ENCODE peak calls at places on chromosomes 13 and 19, in five cellular contexts. X is GM12878, Z is K562, A is HepG2, K is SK-N-SH. P is an unnamed sample.

GRCh38 chr13:77184455-77184854 is 142.4 kb downstream of the MYCBP2 start:
- DNase-seq in K (no peak), Z (no peak), A (no peak), X (peak), P (no peak)

GRCh38 chr13:95793018-95793555 is 116.1 kb downstream of the DNAJC3 start:
- DNase-seq in A (no peak), Z (no peak), K (no peak), X (no peak), P (no peak)

GRCh38 chr19:40433391-40434216 is 7.8 kb upstream of the SERTAD1 start:
- DNase-seq in K (peak), A (peak), Z (peak), X (no peak), P (peak)

GRCh38 chr13:30715837-30716236 is 19.5 kb upstream of the ALOX5AP start:
- DNase-seq in K (no peak), X (no peak), Z (no peak), A (no peak), P (no peak)

GRCh38 chr19:49889687-49890348 is 6.9 kb downstream of the IL4I1 start:
- DNase-seq in K (peak), Z (peak), A (no peak), X (no peak), P (peak)

GRCh38 chr13:18212873-18213272 is 968.8 kb downstream of the TUBA3C start:
- DNase-seq in X (no peak), K (no peak), Z (no peak), A (peak), P (peak)

GRCh38 chr13:38763446-38764381 is 76.8 kb downstream of the FREM2 start:
- DNase-seq in A (peak), K (peak), X (no peak), Z (no peak), P (peak)

GRCh38 chr19:41540041-41540695 is 35.8 kb upstream of the CEACAM21 start:
- DNase-seq in Z (no peak), X (no peak), A (no peak), K (no peak), P (no peak)

GRCh38 chr19:39299404-39299803 is 3.2 kb downstream of the IFNL1 start:
- DNase-seq in A (no peak), X (no peak), Z (no peak), K (no peak), P (no peak)

GRCh38 chr19:19554074-19555023 is 16.3 kb downstream of the CILP2 start:
- DNase-seq in A (no peak), Z (peak), K (peak), X (no peak), P (peak)

GRCh38 chr13:99404005-99404755 is 97.0 kb upstream of the GPR183 start:
- DNase-seq in Z (no peak), X (no peak), A (peak), K (no peak), P (no peak)

GRCh38 chr13:44323754-44324153 is 49.9 kb upstream of the SERP2 start:
- DNase-seq in X (no peak), A (no peak), Z (no peak), K (no peak), P (no peak)

GRCh38 chr13:77285098-77285497 is 41.8 kb downstream of the MYCBP2 start:
- DNase-seq in Z (no peak), X (no peak), A (no peak), K (no peak), P (no peak)

GRCh38 chr19:16203256-16204004 is 5.7 kb downstream of the AP1M1 start:
- DNase-seq in K (no peak), X (no peak), Z (no peak), A (no peak), P (no peak)

GRCh38 chr19:47146920-47147319 is 16.3 kb downstream of the SAE1 start:
- DNase-seq in K (no peak), Z (no peak), X (no peak), A (no peak), P (no peak)

GRCh38 chr19:51772977-51773376 is 12.0 kb downstream of the FPR2 start:
- DNase-seq in K (no peak), Z (no peak), A (no peak), X (no peak), P (no peak)

GRCh38 chr19:590396-590745 is 690 bp downstream of the HCN2 start:
- DNase-seq in K (peak), X (no peak), Z (peak), A (no peak), P (peak)

GRCh38 chr19:14366529-14366928 is 14.7 kb upstream of the ADGRE5 start:
- DNase-seq in X (peak), A (peak), Z (peak), K (peak), P (peak)

GRCh38 chr13:26480246-26480855 is 77.1 kb upstream of the WASF3 start:
- DNase-seq in X (no peak), Z (no peak), A (no peak), K (no peak), P (peak)

GRCh38 chr19:7736148-7736547 is 4.2 kb upstream of the CLEC4G start:
- DNase-seq in A (no peak), K (no peak), Z (no peak), X (no peak), P (no peak)

GRCh38 chr19:7739211-7739752 is 7.4 kb upstream of the CLEC4G start:
- DNase-seq in K (no peak), Z (no peak), X (no peak), A (no peak), P (no peak)

GRCh38 chr19:7739801-7740659 is 7.3 kb downstream of the CD209 start:
- DNase-seq in X (no peak), A (no peak), Z (no peak), K (no peak), P (no peak)

GRCh38 chr19:7737215-7737614 is 5.3 kb upstream of the CLEC4G start:
- DNase-seq in Z (no peak), X (no peak), K (no peak), A (no peak), P (no peak)

DNA sequence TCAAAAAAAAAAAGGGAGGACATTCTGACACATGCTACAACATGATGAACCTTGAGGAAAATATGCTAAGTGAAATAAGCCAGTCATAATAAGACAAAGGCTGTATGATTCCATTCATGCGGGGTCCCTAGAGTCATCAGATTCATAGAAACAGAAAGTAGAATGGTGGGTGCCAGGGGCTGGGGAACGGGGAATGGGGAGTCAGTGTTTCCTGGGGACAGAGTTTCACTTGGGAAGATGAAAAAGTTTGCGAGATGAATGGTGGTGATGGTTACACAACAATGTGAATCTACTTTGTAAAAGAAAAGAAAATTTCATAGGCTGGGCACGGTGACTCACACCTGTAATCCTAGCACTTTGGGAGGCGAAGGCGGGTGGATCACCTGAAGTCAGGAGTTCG is 6.1 kb upstream of the CLEC4G start:
- DNase-seq in Z (no peak), K (no peak), A (no peak), X (no peak), P (no peak)
- TF ChIP-seq USF2 in Z (no peak), K (no peak), A (no peak), X (no peak), P (no peak)

GRCh38 chr13:49356224-49356623 is 87.6 kb downstream of the CAB39L start:
- DNase-seq in K (no peak), A (no peak), X (no peak), Z (no peak), P (peak)

GRCh38 chr13:49353908-49354307 is 90.0 kb downstream of the CAB39L start:
- DNase-seq in Z (no peak), K (no peak), A (no peak), X (no peak), P (no peak)

GRCh38 chr13:49351871-49352270 is 92.0 kb downstream of the CAB39L start:
- DNase-seq in Z (no peak), K (no peak), X (no peak), A (no peak), P (peak)

GRCh38 chr13:49357694-49358093 is 86.2 kb downstream of the CAB39L start:
- DNase-seq in K (no peak), Z (no peak), A (no peak), X (no peak), P (peak)

GRCh38 chr13:49354719-49355118 is 89.1 kb downstream of the CAB39L start:
- DNase-seq in A (peak), Z (no peak), K (no peak), X (no peak), P (no peak)
- TF ChIP-seq MXI1 in A (no peak), Z (no peak), K (no peak), X (no peak), P (no peak)

DNA sequence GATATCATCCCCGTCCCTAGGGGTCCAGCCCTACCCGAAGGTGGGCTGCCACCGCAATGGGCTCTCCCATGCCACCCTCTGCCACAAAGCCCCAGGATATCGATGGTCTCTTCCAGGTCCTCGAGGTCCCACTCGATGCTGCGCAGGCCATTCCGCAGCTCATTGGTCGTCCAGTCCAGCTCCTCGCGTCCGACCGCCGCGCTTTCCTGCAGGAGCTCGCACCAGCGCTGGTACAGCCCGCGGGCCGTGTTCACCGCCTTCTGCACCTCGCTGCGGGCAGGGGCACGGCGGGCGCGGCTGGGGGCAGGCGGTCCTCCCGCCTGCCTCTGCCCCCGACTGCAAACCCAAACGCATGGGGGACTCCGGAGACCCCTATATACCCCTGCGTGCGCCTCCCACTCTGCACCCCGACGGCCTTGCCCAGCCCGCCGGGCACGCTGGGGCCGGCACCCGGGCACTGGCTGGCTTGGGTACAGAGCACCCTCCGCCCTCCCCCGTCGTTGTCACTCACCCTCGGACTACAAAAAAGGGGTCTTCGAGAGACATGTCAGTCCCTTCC is 468 bp downstream of the STX10 start:
- DNase-seq in K (peak), Z (no peak), A (peak), X (no peak), P (no peak)
- TF ChIP-seq USF2 in K (no peak), Z (no peak), A (no peak), X (no peak), P (no peak)

DNA sequence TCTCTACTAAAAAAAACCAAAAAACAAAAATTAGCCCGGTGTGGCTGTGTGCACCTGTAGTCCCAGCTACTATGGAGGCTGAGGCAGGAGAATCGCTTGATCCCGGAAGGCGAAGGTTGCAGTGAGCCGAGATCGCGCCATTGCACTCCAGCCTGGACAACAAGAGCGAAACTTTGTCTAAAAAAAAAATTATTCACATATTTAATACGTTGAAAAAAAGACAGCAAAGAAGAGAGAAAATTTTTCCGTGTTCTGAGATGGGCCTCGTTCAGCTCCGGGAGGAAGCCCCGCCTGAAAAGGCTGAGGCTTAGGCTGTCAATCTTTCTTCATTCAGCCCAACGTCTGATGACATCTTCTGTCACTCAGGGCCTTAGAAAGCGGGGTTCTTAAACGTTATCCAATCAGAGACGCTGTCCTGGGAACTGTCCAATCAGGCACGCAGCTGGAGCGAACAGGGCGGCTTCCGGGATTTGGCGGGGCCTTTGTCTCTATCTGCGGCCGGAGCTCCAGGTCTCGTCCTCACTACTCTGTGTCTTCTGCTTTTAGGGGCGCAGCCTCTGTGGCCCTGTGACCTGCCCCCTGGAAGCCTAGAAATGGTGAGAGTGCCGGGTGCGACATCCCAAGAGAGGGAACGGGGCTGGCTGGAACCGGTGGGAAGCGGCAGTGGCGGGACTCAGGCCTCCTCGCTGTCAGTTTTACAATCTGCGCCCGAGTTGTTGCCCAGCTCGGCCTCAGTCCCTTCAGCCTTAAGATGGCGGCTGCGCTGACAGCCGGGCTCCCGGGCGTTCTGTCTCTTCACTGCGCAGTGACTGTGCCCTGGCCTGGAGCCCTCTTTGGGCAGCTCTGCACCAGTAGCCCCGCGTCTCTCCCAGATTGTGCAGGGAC is at the start of gene ZNF726:
- DNase-seq in A (no peak), K (peak), X (peak), Z (peak), P (peak)
- TF ChIP-seq MXI1 in A (no peak), K (peak), X (no peak), Z (no peak), P (peak)

GRCh38 chr19:8506402-8506957 is 4.0 kb upstream of the PRAM1 start:
- DNase-seq in Z (peak), X (no peak), A (no peak), K (no peak), P (no peak)
- TF ChIP-seq USF2 in Z (no peak), X (no peak), A (no peak), K (no peak), P (no peak)

GRCh38 chr19:5355693-5356092 is 15.1 kb upstream of the PTPRS start:
- DNase-seq in K (no peak), A (no peak), Z (no peak), X (no peak), P (no peak)

GRCh38 chr19:5355076-5355475 is 14.5 kb upstream of the PTPRS start:
- DNase-seq in A (no peak), Z (no peak), K (no peak), X (no peak), P (no peak)

GRCh38 chr19:5352229-5352763 is 11.7 kb upstream of the PTPRS start:
- DNase-seq in A (no peak), Z (no peak), K (no peak), X (no peak), P (peak)

GRCh38 chr19:5356428-5356827 is 15.8 kb upstream of the PTPRS start:
- DNase-seq in X (no peak), K (no peak), Z (no peak), A (no peak), P (no peak)

GRCh38 chr19:5354403-5354802 is 13.8 kb upstream of the PTPRS start:
- DNase-seq in A (peak), K (peak), X (no peak), Z (peak), P (no peak)
- TF ChIP-seq MXI1 in A (no peak), K (no peak), X (no peak), Z (no peak), P (no peak)

GRCh38 chr19:3441986-3442329 is 38.4 kb downstream of the SMIM24 start:
- DNase-seq in K (peak), X (no peak), Z (no peak), A (no peak), P (no peak)

GRCh38 chr19:3441089-3441985 is 39.0 kb downstream of the SMIM24 start:
- DNase-seq in X (no peak), K (no peak), Z (no peak), A (no peak), P (no peak)

GRCh38 chr19:3442487-3443071 is 37.7 kb downstream of the SMIM24 start:
- DNase-seq in K (no peak), Z (no peak), A (no peak), X (no peak), P (no peak)

GRCh38 chr19:3444695-3445234 is 35.6 kb downstream of the SMIM24 start:
- DNase-seq in A (no peak), X (no peak), K (no peak), Z (no peak), P (no peak)

GRCh38 chr19:3443840-3444694 is 36.3 kb downstream of the SMIM24 start:
- DNase-seq in A (peak), X (no peak), Z (no peak), K (peak), P (peak)
- TF ChIP-seq USF2 in A (no peak), X (no peak), Z (no peak), K (no peak), P (no peak)

GRCh38 chr19:18322318-18322758 is 538 bp downstream of the LSM4 start:
- DNase-seq in A (peak), K (peak), Z (peak), X (no peak), P (peak)
- TF ChIP-seq MXI1 in A (no peak), K (no peak), Z (no peak), X (no peak), P (no peak)

GRCh38 chr13:112438515-112438914 is 62.4 kb downstream of the SPACA7 start:
- DNase-seq in X (no peak), A (no peak), Z (no peak), K (no peak), P (no peak)

GRCh38 chr13:112441779-112442310 is 65.7 kb downstream of the SPACA7 start:
- DNase-seq in K (no peak), A (no peak), X (no peak), Z (no peak), P (no peak)

GRCh38 chr13:112442483-112443090 is 66.4 kb downstream of the SPACA7 start:
- DNase-seq in A (no peak), Z (no peak), K (peak), X (no peak), P (peak)

GRCh38 chr13:112443191-112444000 is 67.2 kb downstream of the SPACA7 start:
- DNase-seq in X (no peak), K (peak), A (no peak), Z (peak), P (no peak)

DNA sequence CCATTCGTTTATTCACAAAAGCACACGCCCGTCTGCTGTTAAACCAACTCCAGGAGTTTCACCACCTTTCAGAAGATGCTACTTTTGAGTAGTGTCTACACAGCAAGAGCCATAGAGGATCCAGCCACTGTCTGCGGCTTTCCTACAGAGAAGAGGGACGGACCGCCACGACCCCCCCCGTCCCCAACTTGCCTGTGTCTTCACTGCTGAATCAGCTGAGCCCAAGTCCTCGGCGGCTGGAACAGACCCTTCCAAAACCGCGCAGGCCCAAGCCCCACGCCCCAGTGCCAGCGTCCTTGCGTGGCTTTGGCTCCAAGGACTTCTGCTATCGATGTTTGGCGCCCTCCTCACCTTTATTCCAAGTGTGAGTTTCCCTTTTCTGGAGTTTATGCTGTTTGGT is 65.1 kb downstream of the SPACA7 start:
- DNase-seq in X (no peak), A (no peak), K (no peak), Z (no peak), P (no peak)
- TF ChIP-seq USF2 in X (no peak), A (no peak), K (no peak), Z (no peak), P (no peak)

DNA sequence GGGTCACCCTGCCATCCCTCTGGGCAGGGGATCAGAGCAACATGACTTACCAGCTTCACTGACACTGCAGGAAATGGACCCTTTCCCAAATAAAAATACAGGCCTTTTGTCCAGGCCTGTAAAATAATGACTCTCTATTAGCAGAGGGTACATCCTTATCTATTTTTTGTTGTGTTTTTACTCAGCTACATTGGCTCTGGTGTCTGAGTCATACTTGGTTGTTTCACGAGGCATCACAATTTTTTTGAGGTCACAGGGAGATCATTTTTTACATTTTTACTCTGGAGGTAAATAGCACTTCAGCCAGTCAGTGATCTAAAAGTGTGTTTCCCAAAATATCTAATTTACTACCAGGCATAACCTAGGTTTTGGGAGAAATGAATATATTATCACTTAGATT is 6.9 kb upstream of the HTR2A start:
- DNase-seq in A (no peak), K (no peak), X (no peak), Z (no peak), P (peak)
- TF ChIP-seq MXI1 in A (no peak), K (no peak), X (no peak), Z (no peak), P (no peak)